ENCODE peak calls at places on chromosomes 5 and 9, in seven cellular contexts. I is mammary epithelial cell; Y is heart right ventricle; R is breast epithelium; D is gastrocnemius medialis; S is body of pancreas; W is CD4-positive, alpha-beta memory T cell. P is an unnamed sample. For H3K4me1, the result is how much of the 10 kb centered on the place peaks cover.

GRCh38 chr5:174335682-174336364 is 290.3 kb downstream of the NSG2 start:
- DNase-seq in I (no peak), Y (no peak), R (no peak), D (no peak), S (no peak), W (no peak), P (no peak)

GRCh38 chr5:43396762-43397304 is 15.4 kb downstream of the CCL28 start:
- DNase-seq in I (peak), Y (peak), R (peak), D (no peak), S (peak), W (peak), P (peak)

GRCh38 chr5:172076783-172077244 is 70.4 kb upstream of the FBXW11 start:
- DNase-seq in I (no peak), Y (no peak), R (no peak), D (no peak), S (no peak), W (no peak), P (no peak)

GRCh38 chr9:35521708-35522107 is 31.8 kb downstream of the RUSC2 start:
- DNase-seq in I (peak), Y (no peak), R (no peak), D (peak), S (no peak), W (no peak), P (no peak)

GRCh38 chr9:77943053-77943452 is 88.6 kb downstream of the GNAQ start:
- DNase-seq in I (no peak), Y (no peak), R (no peak), D (no peak), S (no peak), W (no peak), P (no peak)

GRCh38 chr5:57862471-57863282 is 380.1 kb upstream of the ACTBL2 start:
- DNase-seq in I (peak), Y (no peak), R (no peak), D (no peak), S (no peak), W (no peak), P (no peak)

GRCh38 chr5:73201547-73202513 is 28.8 kb downstream of the TMEM174 start:
- DNase-seq in I (peak), Y (peak), R (peak), D (peak), S (peak), W (peak), P (peak)

GRCh38 chr9:64773491-64773931 is 511.5 kb downstream of the FOXD4L5 start:
- DNase-seq in I (no peak), Y (peak), R (no peak), D (no peak), S (no peak), W (peak), P (peak)

GRCh38 chr5:98397081-98397480 is 376.4 kb upstream of the RGMB start:
- DNase-seq in I (peak), Y (no peak), R (no peak), D (no peak), S (no peak), W (no peak), P (no peak)

GRCh38 chr9:130446111-130446861 is 1.5 kb downstream of the ASS1 start:
- DNase-seq in I (peak), Y (peak), R (peak), D (peak), S (peak), W (no peak), P (peak)

GRCh38 chr5:1462358-1462757 is 17.1 kb upstream of the SLC6A3 start:
- DNase-seq in I (no peak), Y (no peak), R (peak), D (no peak), S (no peak), W (no peak), P (no peak)

GRCh38 chr9:5846080-5846479 is 13.2 kb upstream of the ERMP1 start:
- DNase-seq in I (no peak), Y (no peak), R (no peak), D (no peak), S (no peak), W (no peak), P (no peak)

GRCh38 chr5:9835121-9835770 is 205.1 kb upstream of the TAS2R1 start:
- DNase-seq in I (no peak), Y (no peak), R (no peak), D (no peak), S (no peak), W (no peak), P (no peak)

GRCh38 chr9:33139421-33140228 is 27.5 kb downstream of the B4GALT1 start:
- DNase-seq in I (no peak), Y (peak), R (no peak), D (peak), S (peak), W (no peak), P (no peak)

GRCh38 chr5:165188555-165189260 is 1683.3 kb downstream of the MAT2B start:
- DNase-seq in I (no peak), Y (no peak), R (no peak), D (no peak), S (no peak), W (no peak), P (no peak)

GRCh38 chr5:68126871-68127270 is 88.7 kb upstream of the PIK3R1 start:
- DNase-seq in I (peak), Y (no peak), R (no peak), D (no peak), S (no peak), W (no peak), P (no peak)

GRCh38 chr5:2374703-2375102 is 376.8 kb downstream of the IRX2 start:
- DNase-seq in I (no peak), Y (no peak), R (no peak), D (no peak), S (no peak), W (no peak), P (no peak)

GRCh38 chr9:134630861-134631260 is 10.7 kb upstream of the COL5A1 start:
- DNase-seq in I (no peak), Y (no peak), R (peak), D (no peak), S (peak), W (no peak), P (peak)

GRCh38 chr9:109329274-109330258 is 8.7 kb upstream of the EPB41L4B start:
- DNase-seq in I (peak), Y (peak), R (peak), D (no peak), S (peak), W (no peak), P (peak)

GRCh38 chr5:139795074-139796001 is at the start of gene PSD2:
- DNase-seq in I (peak), Y (peak), R (no peak), D (no peak), S (peak), W (no peak), P (peak)

GRCh38 chr9:118091221-118091620 is 387.0 kb downstream of the TLR4 start:
- DNase-seq in I (no peak), Y (no peak), R (no peak), D (no peak), S (no peak), W (no peak), P (no peak)

GRCh38 chr5:119991645-119992044 is 362.3 kb downstream of the FAM170A start:
- DNase-seq in I (no peak), Y (no peak), R (no peak), D (no peak), S (no peak), W (no peak), P (no peak)

GRCh38 chr9:6805532-6805931 is 47.8 kb downstream of the KDM4C start:
- DNase-seq in I (no peak), Y (no peak), R (no peak), D (no peak), S (no peak), W (no peak), P (no peak)

GRCh38 chr5:90055831-90056328 is 353.7 kb downstream of the CETN3 start:
- DNase-seq in I (peak), Y (no peak), R (no peak), D (no peak), S (no peak), W (no peak), P (no peak)

GRCh38 chr9:37255944-37256862 is 135.8 kb downstream of the ZCCHC7 start:
- DNase-seq in I (no peak), Y (no peak), R (no peak), D (no peak), S (no peak), W (no peak), P (no peak)

GRCh38 chr5:64818245-64818644 is 49.5 kb downstream of the CWC27 start:
- DNase-seq in I (no peak), Y (no peak), R (no peak), D (no peak), S (no peak), W (no peak), P (no peak)

GRCh38 chr5:137236266-137236665 is 262.9 kb downstream of the SPOCK1 start:
- DNase-seq in I (no peak), Y (no peak), R (no peak), D (no peak), S (no peak), W (no peak), P (no peak)

GRCh38 chr5:161432798-161433197 is 113.7 kb downstream of the GABRB2 start:
- DNase-seq in I (no peak), Y (no peak), R (no peak), D (no peak), S (no peak), W (no peak), P (no peak)

GRCh38 chr5:5288236-5288635 is 134.2 kb upstream of the ICE1 start:
- DNase-seq in I (peak), Y (no peak), R (no peak), D (no peak), S (no peak), W (no peak), P (no peak)

GRCh38 chr5:143133721-143134120 is 269.8 kb downstream of the NR3C1 start:
- DNase-seq in I (no peak), Y (no peak), R (no peak), D (peak), S (no peak), W (no peak), P (no peak)

GRCh38 chr5:143134269-143134668 is 269.2 kb downstream of the NR3C1 start:
- DNase-seq in I (peak), Y (no peak), R (no peak), D (peak), S (no peak), W (no peak), P (no peak)

GRCh38 chr5:143135832-143136551 is 267.5 kb downstream of the NR3C1 start:
- DNase-seq in I (no peak), Y (no peak), R (no peak), D (peak), S (peak), W (no peak), P (no peak)

GRCh38 chr5:143132739-143133138 is 270.7 kb downstream of the NR3C1 start:
- DNase-seq in I (no peak), Y (no peak), R (no peak), D (no peak), S (no peak), W (no peak), P (no peak)

GRCh38 chr5:143134900-143135299 is 268.6 kb downstream of the NR3C1 start:
- DNase-seq in I (peak), Y (no peak), R (no peak), D (peak), S (no peak), W (no peak), P (no peak)
- H3K4me1 ChIP-seq in I (under half), Y (under half), R (under half), D (half or more), S (under half), W (under half), P (under half)

DNA sequence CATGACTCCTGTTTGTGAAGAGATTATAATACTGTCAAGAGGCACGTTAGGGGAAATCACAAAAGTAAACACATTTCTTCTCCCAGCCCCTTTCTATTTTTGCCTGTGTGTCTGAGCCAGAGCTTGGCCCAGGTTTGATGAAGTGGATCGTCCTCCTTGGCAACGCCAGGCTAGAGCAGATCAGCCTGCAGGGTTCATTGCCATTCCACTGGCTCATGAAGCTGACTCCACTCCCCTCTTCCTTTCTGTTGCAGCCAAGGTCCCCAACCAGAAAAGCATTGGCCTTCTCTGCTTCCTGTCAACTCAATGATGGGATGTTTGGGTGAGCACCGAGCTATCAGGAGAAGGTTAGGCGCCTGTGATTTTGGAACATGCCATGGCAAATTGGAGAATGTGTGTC is 3.3 kb downstream of the ADRB2 start:
- DNase-seq in I (no peak), Y (peak), R (no peak), D (peak), S (no peak), W (no peak), P (no peak)
- H3K4me3 ChIP-seq in I (peak), Y (peak), R (peak), D (peak), S (no peak), W (no peak), P (no peak)

GRCh38 chr5:87390075-87390474 is 22.7 kb downstream of the CCNH start:
- DNase-seq in I (no peak), Y (no peak), R (no peak), D (no peak), S (no peak), W (no peak), P (no peak)

GRCh38 chr5:87392170-87392569 is 20.6 kb downstream of the CCNH start:
- DNase-seq in I (no peak), Y (no peak), R (no peak), D (no peak), S (no peak), W (no peak), P (no peak)

GRCh38 chr5:87393331-87393730 is 19.4 kb downstream of the CCNH start:
- DNase-seq in I (peak), Y (no peak), R (no peak), D (no peak), S (no peak), W (no peak), P (no peak)

GRCh38 chr5:87390576-87391199 is 22.0 kb downstream of the CCNH start:
- DNase-seq in I (no peak), Y (no peak), R (no peak), D (no peak), S (no peak), W (no peak), P (no peak)

DNA sequence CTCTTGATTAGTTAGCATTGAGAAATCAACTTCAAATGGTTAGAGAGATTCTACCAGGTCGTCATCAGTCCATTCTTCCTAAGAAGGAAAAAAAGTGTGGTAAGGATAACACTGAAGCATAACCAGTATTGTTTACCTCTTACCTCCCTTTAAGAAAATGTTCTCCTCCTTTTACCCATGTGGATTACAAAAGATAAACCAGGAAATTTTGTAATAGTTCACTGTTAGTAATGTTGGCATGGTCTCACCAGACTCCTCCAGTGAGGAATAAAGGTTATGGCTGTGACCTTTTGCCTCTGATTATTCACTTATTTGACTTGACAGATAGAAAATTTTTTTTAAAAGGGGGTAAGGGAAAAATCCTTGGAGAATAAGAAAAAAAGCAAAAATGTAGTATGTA is 18.3 kb downstream of the CCNH start:
- DNase-seq in I (peak), Y (no peak), R (no peak), D (no peak), S (no peak), W (no peak), P (no peak)
- H3K27ac ChIP-seq in I (no peak), Y (no peak), R (no peak), D (no peak), S (no peak), W (no peak), P (no peak)

DNA sequence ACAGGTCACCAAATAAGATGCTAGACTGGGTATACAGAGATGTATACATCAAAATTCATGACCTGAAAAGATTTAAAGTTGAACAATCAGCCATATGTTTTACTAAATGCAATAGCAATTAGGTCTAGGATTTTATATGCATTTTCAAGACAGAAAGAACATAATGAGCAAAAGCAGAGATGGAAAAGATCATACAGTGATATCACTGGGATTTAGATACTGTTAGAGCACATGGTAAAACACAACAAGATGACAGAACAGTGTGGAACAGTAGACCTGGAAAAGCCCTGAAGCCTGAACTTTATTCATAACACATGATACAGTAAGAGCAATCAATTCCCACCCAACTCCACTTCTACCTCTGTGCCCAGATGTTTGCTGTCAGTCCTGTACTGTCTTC is 585.9 kb downstream of the PRR16 start:
- DNase-seq in I (no peak), Y (no peak), R (no peak), D (no peak), S (no peak), W (no peak), P (no peak)
- H3K4me1 ChIP-seq in I (under half), Y (under half), R (under half), D (under half), S (under half), W (under half), P (under half)